ENCODE peak calls at places on chromosome 21, in six cellular contexts. One of them, this sample, is unnamed.

GRCh38 chr21:38242036-38242435 is 14.8 kb upstream of the KCNJ15 start:
- DNase-seq in WERI-Rb-1: peak
- DNase-seq in GM12878: no peak
- DNase-seq in lower lobe of right lung: no peak
- DNase-seq in PC-9: no peak
- DNase-seq in heart right ventricle: no peak
- DNase-seq in this sample: no peak

GRCh38 chr21:37915516-37915915 is 741 bp downstream of the KCNJ6 start:
- DNase-seq in lower lobe of right lung: no peak
- DNase-seq in WERI-Rb-1: peak
- DNase-seq in PC-9: no peak
- DNase-seq in heart right ventricle: no peak
- DNase-seq in GM12878: no peak
- DNase-seq in this sample: no peak

GRCh38 chr21:15301736-15302135 is 236.9 kb upstream of the NRIP1 start:
- DNase-seq in PC-9: no peak
- DNase-seq in heart right ventricle: no peak
- DNase-seq in lower lobe of right lung: no peak
- DNase-seq in WERI-Rb-1: no peak
- DNase-seq in GM12878: no peak
- DNase-seq in this sample: no peak

GRCh38 chr21:46594276-46594675 is 10.6 kb downstream of the S100B start:
- DNase-seq in heart right ventricle: no peak
- DNase-seq in lower lobe of right lung: no peak
- DNase-seq in WERI-Rb-1: no peak
- DNase-seq in GM12878: no peak
- DNase-seq in PC-9: no peak
- DNase-seq in this sample: no peak

GRCh38 chr21:38355992-38356781 is 99.4 kb downstream of the KCNJ15 start:
- DNase-seq in lower lobe of right lung: peak
- DNase-seq in heart right ventricle: peak
- DNase-seq in PC-9: peak
- DNase-seq in WERI-Rb-1: peak
- DNase-seq in GM12878: peak
- DNase-seq in this sample: peak

GRCh38 chr21:42716074-42716473 is 62.7 kb downstream of the PDE9A start:
- DNase-seq in WERI-Rb-1: no peak
- DNase-seq in lower lobe of right lung: no peak
- DNase-seq in GM12878: no peak
- DNase-seq in PC-9: no peak
- DNase-seq in heart right ventricle: no peak
- DNase-seq in this sample: no peak

GRCh38 chr21:38805282-38806152 is at the start of gene ETS2:
- DNase-seq in PC-9: peak
- DNase-seq in lower lobe of right lung: peak
- DNase-seq in GM12878: peak
- DNase-seq in WERI-Rb-1: peak
- DNase-seq in heart right ventricle: peak
- DNase-seq in this sample: no peak

GRCh38 chr21:37939251-37939650 is 23.0 kb upstream of the KCNJ6 start:
- DNase-seq in WERI-Rb-1: no peak
- DNase-seq in GM12878: no peak
- DNase-seq in lower lobe of right lung: no peak
- DNase-seq in PC-9: no peak
- DNase-seq in heart right ventricle: no peak
- DNase-seq in this sample: no peak

GRCh38 chr21:38349111-38349746 is 92.4 kb downstream of the KCNJ15 start:
- DNase-seq in GM12878: no peak
- DNase-seq in WERI-Rb-1: no peak
- DNase-seq in lower lobe of right lung: no peak
- DNase-seq in PC-9: no peak
- DNase-seq in heart right ventricle: no peak
- DNase-seq in this sample: no peak

GRCh38 chr21:46196733-46197132 is 12.5 kb upstream of the SPATC1L start:
- DNase-seq in PC-9: no peak
- DNase-seq in GM12878: no peak
- DNase-seq in heart right ventricle: no peak
- DNase-seq in lower lobe of right lung: peak
- DNase-seq in WERI-Rb-1: peak
- DNase-seq in this sample: peak

GRCh38 chr21:36589352-36589971 is 109.5 kb upstream of the SIM2 start:
- DNase-seq in lower lobe of right lung: peak
- DNase-seq in WERI-Rb-1: peak
- DNase-seq in PC-9: no peak
- DNase-seq in GM12878: peak
- DNase-seq in heart right ventricle: peak
- DNase-seq in this sample: no peak

GRCh38 chr21:38669186-38669585 is 136.5 kb upstream of the ETS2 start:
- DNase-seq in PC-9: no peak
- DNase-seq in WERI-Rb-1: peak
- DNase-seq in GM12878: no peak
- DNase-seq in lower lobe of right lung: no peak
- DNase-seq in heart right ventricle: no peak
- DNase-seq in this sample: no peak

GRCh38 chr21:31656199-31657095 is 3.0 kb upstream of the SOD1 start:
- DNase-seq in WERI-Rb-1: no peak
- DNase-seq in heart right ventricle: no peak
- DNase-seq in lower lobe of right lung: no peak
- DNase-seq in PC-9: peak
- DNase-seq in GM12878: no peak
- DNase-seq in this sample: no peak

GRCh38 chr21:42568834-42569731 is 55.4 kb downstream of the SLC37A1 start:
- DNase-seq in lower lobe of right lung: peak
- DNase-seq in GM12878: no peak
- DNase-seq in WERI-Rb-1: peak
- DNase-seq in PC-9: no peak
- DNase-seq in heart right ventricle: no peak
- DNase-seq in this sample: peak

GRCh38 chr21:43269461-43269860 is 100.7 kb downstream of the CRYAA start:
- DNase-seq in PC-9: no peak
- DNase-seq in heart right ventricle: no peak
- DNase-seq in GM12878: no peak
- DNase-seq in lower lobe of right lung: peak
- DNase-seq in WERI-Rb-1: peak
- DNase-seq in this sample: no peak

GRCh38 chr21:32301596-32301995 is 2.9 kb downstream of the MRAP start:
- DNase-seq in GM12878: no peak
- DNase-seq in heart right ventricle: no peak
- DNase-seq in PC-9: no peak
- DNase-seq in WERI-Rb-1: no peak
- DNase-seq in lower lobe of right lung: no peak
- DNase-seq in this sample: no peak

GRCh38 chr21:42495765-42496119 is 282 bp downstream of the RSPH1 start:
- DNase-seq in WERI-Rb-1: peak
- DNase-seq in GM12878: no peak
- DNase-seq in heart right ventricle: no peak
- DNase-seq in lower lobe of right lung: no peak
- DNase-seq in PC-9: no peak
- DNase-seq in this sample: peak

GRCh38 chr21:45502006-45502345 is 40.3 kb downstream of the SLC19A1 start:
- DNase-seq in GM12878: no peak
- DNase-seq in PC-9: no peak
- DNase-seq in heart right ventricle: no peak
- DNase-seq in lower lobe of right lung: peak
- DNase-seq in WERI-Rb-1: no peak
- DNase-seq in this sample: no peak

GRCh38 chr21:19900149-19900548 is 1098.1 kb upstream of the NCAM2 start:
- DNase-seq in PC-9: no peak
- DNase-seq in GM12878: no peak
- DNase-seq in heart right ventricle: no peak
- DNase-seq in WERI-Rb-1: no peak
- DNase-seq in lower lobe of right lung: no peak
- DNase-seq in this sample: no peak

GRCh38 chr21:7947422-7947821 is 2574.0 kb upstream of the TPTE start:
- DNase-seq in heart right ventricle: no peak
- DNase-seq in WERI-Rb-1: no peak
- DNase-seq in lower lobe of right lung: no peak
- DNase-seq in GM12878: no peak
- DNase-seq in PC-9: no peak
- DNase-seq in this sample: no peak

GRCh38 chr21:44484498-44485253 is 29.4 kb downstream of the LRRC3 start:
- DNase-seq in lower lobe of right lung: no peak
- DNase-seq in GM12878: no peak
- DNase-seq in PC-9: no peak
- DNase-seq in WERI-Rb-1: no peak
- DNase-seq in heart right ventricle: no peak
- DNase-seq in this sample: no peak

GRCh38 chr21:44485796-44486195 is 30.5 kb downstream of the LRRC3 start:
- DNase-seq in WERI-Rb-1: no peak
- DNase-seq in GM12878: no peak
- DNase-seq in heart right ventricle: no peak
- DNase-seq in PC-9: no peak
- DNase-seq in lower lobe of right lung: no peak
- DNase-seq in this sample: no peak

GRCh38 chr21:44486302-44486701 is 31.0 kb downstream of the LRRC3 start:
- DNase-seq in lower lobe of right lung: no peak
- DNase-seq in heart right ventricle: no peak
- DNase-seq in WERI-Rb-1: no peak
- DNase-seq in PC-9: no peak
- DNase-seq in GM12878: no peak
- DNase-seq in this sample: no peak

GRCh38 chr21:44483288-44484237 is 28.3 kb downstream of the LRRC3 start:
- DNase-seq in lower lobe of right lung: no peak
- DNase-seq in PC-9: no peak
- DNase-seq in WERI-Rb-1: no peak
- DNase-seq in GM12878: no peak
- DNase-seq in heart right ventricle: no peak
- DNase-seq in this sample: no peak

GRCh38 chr21:44485254-44485793 is 30.0 kb downstream of the LRRC3 start:
- DNase-seq in heart right ventricle: no peak
- DNase-seq in lower lobe of right lung: no peak
- DNase-seq in GM12878: no peak
- DNase-seq in WERI-Rb-1: no peak
- DNase-seq in PC-9: no peak
- DNase-seq in this sample: peak
- H3K4me3 ChIP-seq in heart right ventricle: no peak
- H3K4me3 ChIP-seq in lower lobe of right lung: peak
- H3K4me3 ChIP-seq in GM12878: no peak
- H3K4me3 ChIP-seq in WERI-Rb-1: peak
- H3K4me3 ChIP-seq in PC-9: no peak
- H3K4me3 ChIP-seq in this sample: no peak

GRCh38 chr21:29151937-29152336 is 21.5 kb downstream of the MAP3K7CL start:
- DNase-seq in heart right ventricle: no peak
- DNase-seq in lower lobe of right lung: no peak
- DNase-seq in PC-9: no peak
- DNase-seq in GM12878: no peak
- DNase-seq in WERI-Rb-1: no peak
- DNase-seq in this sample: no peak

GRCh38 chr21:29146726-29147125 is 16.3 kb downstream of the MAP3K7CL start:
- DNase-seq in heart right ventricle: no peak
- DNase-seq in GM12878: no peak
- DNase-seq in PC-9: no peak
- DNase-seq in WERI-Rb-1: no peak
- DNase-seq in lower lobe of right lung: no peak
- DNase-seq in this sample: no peak

GRCh38 chr21:29152936-29153335 is 22.5 kb downstream of the MAP3K7CL start:
- DNase-seq in PC-9: no peak
- DNase-seq in WERI-Rb-1: no peak
- DNase-seq in GM12878: no peak
- DNase-seq in lower lobe of right lung: no peak
- DNase-seq in heart right ventricle: no peak
- DNase-seq in this sample: no peak

GRCh38 chr21:29148535-29148934 is 18.1 kb downstream of the MAP3K7CL start:
- DNase-seq in GM12878: no peak
- DNase-seq in heart right ventricle: peak
- DNase-seq in lower lobe of right lung: no peak
- DNase-seq in WERI-Rb-1: no peak
- DNase-seq in PC-9: no peak
- DNase-seq in this sample: no peak

DNA sequence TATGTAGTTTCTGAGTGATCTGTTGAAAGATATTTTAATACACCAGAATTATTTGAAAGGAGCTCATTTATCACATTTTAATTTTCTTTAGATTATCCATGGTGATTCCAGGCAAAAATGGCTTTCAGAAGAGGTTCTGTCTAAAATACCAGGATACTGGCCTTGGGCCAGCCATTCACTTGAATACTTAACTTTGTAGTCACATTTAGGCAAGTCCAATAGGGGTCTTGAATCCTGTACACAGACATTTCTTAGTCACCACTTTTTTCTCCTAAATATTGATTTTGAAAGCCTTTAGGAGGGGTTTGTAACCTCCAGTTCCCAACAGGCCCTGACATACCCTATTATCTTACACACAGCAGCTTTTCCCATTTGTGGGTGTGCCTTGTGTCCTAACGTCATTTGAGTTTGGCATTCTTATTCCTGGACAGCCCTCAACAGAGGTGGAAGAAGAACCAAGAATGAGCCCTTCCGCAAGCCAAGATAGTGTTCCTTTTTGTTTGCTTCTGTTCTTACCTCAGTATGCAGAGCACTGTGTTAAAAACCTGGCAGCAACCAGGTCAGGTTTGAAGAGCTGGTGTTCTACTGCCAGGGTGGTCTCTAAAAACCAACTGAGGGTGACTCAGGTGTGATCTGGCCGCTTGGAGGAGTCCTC is 19.5 kb downstream of the MAP3K7CL start:
- DNase-seq in lower lobe of right lung: no peak
- DNase-seq in WERI-Rb-1: no peak
- DNase-seq in PC-9: no peak
- DNase-seq in heart right ventricle: no peak
- DNase-seq in GM12878: no peak
- DNase-seq in this sample: no peak
- H3K27ac ChIP-seq in lower lobe of right lung: no peak
- H3K27ac ChIP-seq in WERI-Rb-1: no peak
- H3K27ac ChIP-seq in PC-9: no peak
- H3K27ac ChIP-seq in heart right ventricle: no peak
- H3K27ac ChIP-seq in GM12878: no peak
- H3K27ac ChIP-seq in this sample: no peak

DNA sequence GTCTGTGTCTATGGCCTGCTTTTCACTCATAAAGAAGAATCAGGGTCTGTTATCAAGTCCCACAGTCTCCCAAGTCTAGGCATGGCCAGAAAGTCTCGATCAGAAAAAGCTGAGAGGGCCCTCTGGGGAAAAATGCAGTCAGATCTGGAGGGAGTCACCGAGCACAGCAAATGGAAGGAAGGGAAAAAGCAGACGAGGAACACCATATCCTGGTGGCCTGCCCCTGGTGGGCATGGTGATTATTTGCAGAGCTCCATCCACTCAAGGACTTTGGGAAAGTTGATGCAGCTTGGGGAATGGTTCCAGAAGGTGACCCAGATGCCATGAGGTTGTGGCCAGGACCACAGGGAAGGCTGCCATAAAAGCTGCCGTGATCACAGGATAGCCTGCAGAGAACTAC is 189.1 kb downstream of the CLIC6 start:
- DNase-seq in PC-9: no peak
- DNase-seq in WERI-Rb-1: no peak
- DNase-seq in lower lobe of right lung: no peak
- DNase-seq in heart right ventricle: no peak
- DNase-seq in GM12878: no peak
- DNase-seq in this sample: no peak
- TF ChIP-seq CTCF in PC-9: no peak
- TF ChIP-seq CTCF in WERI-Rb-1: peak
- TF ChIP-seq CTCF in lower lobe of right lung: no peak
- TF ChIP-seq CTCF in heart right ventricle: no peak
- TF ChIP-seq CTCF in GM12878: no peak
- TF ChIP-seq CTCF in this sample: no peak

GRCh38 chr21:27407296-27407695 is 440.4 kb upstream of the ADAMTS5 start:
- DNase-seq in PC-9: no peak
- DNase-seq in lower lobe of right lung: no peak
- DNase-seq in WERI-Rb-1: no peak
- DNase-seq in GM12878: no peak
- DNase-seq in heart right ventricle: no peak
- DNase-seq in this sample: no peak
- H3K4me3 ChIP-seq in PC-9: no peak
- H3K4me3 ChIP-seq in lower lobe of right lung: no peak
- H3K4me3 ChIP-seq in WERI-Rb-1: no peak
- H3K4me3 ChIP-seq in GM12878: no peak
- H3K4me3 ChIP-seq in heart right ventricle: no peak
- H3K4me3 ChIP-seq in this sample: no peak

This sample was measured in dorsolateral prefrontal cortex.